ENCODE peak calls at places on chromosomes 5 and 9, in nine cellular contexts. O is breast epithelium, P is suprapubic skin, V is prostate gland, W is GM23338, D is stomach, Q is spleen, Y is Panc1, R is esophagus muscularis mucosa. S is an unnamed sample. For H3K36me3, the result is how much of the 10 kb centered on the place peaks cover.

GRCh38 chr5:177176175-177176704 is 42.7 kb downstream of the NSD1 start:
- DNase-seq in W (no peak), R (no peak), V (no peak), P (no peak), Y (no peak), D (no peak), O (no peak), Q (no peak), S (no peak)

GRCh38 chr5:99398946-99399345 is 470.1 kb upstream of the CHD1 start:
- DNase-seq in P (no peak), Y (no peak), V (no peak), W (no peak), Q (no peak), D (no peak), R (no peak), O (no peak), S (no peak)

GRCh38 chr9:135885100-135885853 is 22.1 kb downstream of the CAMSAP1 start:
- DNase-seq in O (no peak), V (no peak), Y (no peak), D (peak), Q (no peak), P (no peak), W (no peak), R (no peak), S (no peak)

GRCh38 chr9:136588663-136589464 is 43.0 kb upstream of the NOTCH1 start:
- DNase-seq in D (no peak), V (no peak), O (no peak), P (no peak), Q (no peak), Y (no peak), R (no peak), W (no peak), S (no peak)

GRCh38 chr5:180136661-180137381 is 65.3 kb upstream of the RNF130 start:
- DNase-seq in R (no peak), P (peak), O (peak), W (no peak), V (no peak), Y (no peak), Q (peak), D (peak), S (peak)

GRCh38 chr9:125906893-125907292 is 159.7 kb downstream of the PBX3 start:
- DNase-seq in R (no peak), D (no peak), V (no peak), Y (no peak), Q (no peak), P (no peak), O (no peak), W (no peak), S (no peak)

GRCh38 chr5:122354293-122354692 is 42.3 kb downstream of the SNCAIP start:
- DNase-seq in Q (no peak), V (no peak), R (no peak), O (no peak), D (no peak), P (no peak), Y (no peak), W (peak), S (no peak)

GRCh38 chr9:91564081-91564670 is 140.5 kb upstream of the NFIL3 start:
- DNase-seq in O (no peak), P (no peak), R (peak), Q (no peak), D (no peak), W (no peak), Y (no peak), V (no peak), S (no peak)

GRCh38 chr5:74895906-74896305 is 29.7 kb upstream of the FAM169A start:
- DNase-seq in D (peak), Y (no peak), O (no peak), Q (no peak), R (no peak), P (no peak), W (no peak), V (peak), S (no peak)

GRCh38 chr9:122463828-122464632 is 13.7 kb downstream of the OR1J1 start:
- DNase-seq in D (no peak), Y (no peak), W (peak), O (no peak), R (no peak), V (no peak), P (no peak), Q (no peak), S (no peak)

GRCh38 chr5:53253421-53253871 is 143.9 kb upstream of the MOCS2 start:
- DNase-seq in V (no peak), R (no peak), Y (no peak), W (no peak), P (no peak), D (no peak), Q (no peak), O (no peak), S (no peak)

GRCh38 chr5:56951131-56951945 is 585 bp downstream of the MIER3 start:
- DNase-seq in P (peak), W (peak), R (no peak), O (peak), V (peak), D (no peak), Q (peak), Y (no peak), S (no peak)

GRCh38 chr9:34522091-34522887 is 501 bp downstream of the ENHO start:
- DNase-seq in P (no peak), O (no peak), Q (no peak), D (no peak), Y (no peak), V (no peak), W (no peak), R (no peak), S (no peak)

GRCh38 chr5:154519375-154519774 is 41.3 kb upstream of the HAND1 start:
- DNase-seq in D (no peak), R (no peak), V (no peak), Q (no peak), Y (peak), W (no peak), O (no peak), P (no peak), S (no peak)

GRCh38 chr5:8650197-8650596 is 781.2 kb downstream of the MTRR start:
- DNase-seq in P (no peak), Y (no peak), R (no peak), Q (no peak), W (no peak), V (no peak), O (no peak), D (no peak), S (no peak)

GRCh38 chr9:133370680-133371079 is 5.2 kb downstream of the SURF4 start:
- DNase-seq in Y (no peak), W (no peak), O (no peak), V (no peak), R (no peak), P (no peak), Q (no peak), D (no peak), S (no peak)

GRCh38 chr9:4680178-4680535 is 788 bp downstream of the CDC37L1 start:
- DNase-seq in V (no peak), Y (no peak), Q (no peak), P (no peak), R (no peak), D (no peak), O (no peak), W (no peak), S (no peak)

GRCh38 chr9:114376586-114376985 is 11.2 kb downstream of the AKNA start:
- DNase-seq in W (no peak), D (no peak), Y (no peak), R (no peak), Q (no peak), O (no peak), P (no peak), V (no peak), S (no peak)

GRCh38 chr9:133718533-133719315 is 19.4 kb downstream of the SARDH start:
- DNase-seq in Y (no peak), Q (peak), O (no peak), R (no peak), D (no peak), W (no peak), V (no peak), P (peak), S (no peak)

GRCh38 chr9:135567311-135567710 is 5.8 kb downstream of the PAEP start:
- DNase-seq in Q (peak), W (no peak), O (no peak), D (no peak), V (no peak), R (no peak), Y (no peak), P (peak), S (no peak)

GRCh38 chr9:110101531-110102161 is 106.3 kb downstream of the C9orf152 start:
- DNase-seq in R (no peak), Q (no peak), O (no peak), W (no peak), D (no peak), Y (no peak), P (no peak), V (no peak), S (no peak)

GRCh38 chr9:78295177-78295575 is 1.7 kb upstream of the PSAT1 start:
- DNase-seq in O (no peak), R (no peak), D (no peak), W (peak), Y (no peak), P (no peak), V (no peak), Q (no peak), S (no peak)

GRCh38 chr9:129851821-129852220 is 16.6 kb downstream of the USP20 start:
- DNase-seq in W (no peak), O (no peak), D (no peak), P (no peak), V (no peak), R (no peak), Y (no peak), Q (no peak), S (no peak)

GRCh38 chr9:37413311-37413710 is 9.2 kb upstream of the GRHPR start:
- DNase-seq in Q (peak), P (no peak), O (no peak), R (no peak), Y (no peak), D (no peak), V (no peak), W (no peak), S (no peak)

GRCh38 chr5:108727154-108727638 is 20.5 kb upstream of the FER start:
- DNase-seq in Y (no peak), P (peak), R (no peak), O (no peak), D (no peak), W (peak), V (peak), Q (no peak), S (no peak)

GRCh38 chr5:151002250-151002649 is 18.1 kb upstream of the GPX3 start:
- DNase-seq in W (peak), V (no peak), R (no peak), P (no peak), D (no peak), Q (no peak), O (no peak), Y (no peak), S (no peak)

GRCh38 chr5:124446125-124446524 is 300.3 kb downstream of the ZNF608 start:
- DNase-seq in P (no peak), R (no peak), O (no peak), Y (no peak), D (no peak), Q (no peak), W (no peak), V (no peak), S (no peak)

GRCh38 chr5:138955013-138955660 is 80.0 kb upstream of the LRRTM2 start:
- DNase-seq in D (peak), O (no peak), Q (peak), R (no peak), W (no peak), V (no peak), P (no peak), Y (no peak), S (no peak)

GRCh38 chr9:124384849-124385248 is 30.4 kb downstream of the PSMB7 start:
- DNase-seq in P (no peak), O (no peak), D (no peak), V (no peak), Q (no peak), Y (no peak), R (no peak), W (no peak), S (no peak)

GRCh38 chr9:92654481-92655301 is 15.2 kb downstream of the IPPK start:
- DNase-seq in W (no peak), Y (no peak), D (no peak), O (peak), P (peak), V (peak), R (no peak), Q (peak), S (no peak)

GRCh38 chr9:92657296-92658094 is 12.4 kb downstream of the IPPK start:
- DNase-seq in O (no peak), D (no peak), P (peak), Y (no peak), Q (peak), V (no peak), R (no peak), W (peak), S (no peak)

GRCh38 chr9:92656537-92656925 is 13.4 kb downstream of the IPPK start:
- DNase-seq in R (no peak), D (no peak), O (peak), Q (peak), V (no peak), W (no peak), Y (no peak), P (peak), S (no peak)

GRCh38 chr9:92655896-92656536 is 13.9 kb downstream of the IPPK start:
- DNase-seq in D (no peak), W (no peak), Q (peak), P (peak), O (no peak), R (no peak), Y (no peak), V (no peak), S (no peak)

DNA sequence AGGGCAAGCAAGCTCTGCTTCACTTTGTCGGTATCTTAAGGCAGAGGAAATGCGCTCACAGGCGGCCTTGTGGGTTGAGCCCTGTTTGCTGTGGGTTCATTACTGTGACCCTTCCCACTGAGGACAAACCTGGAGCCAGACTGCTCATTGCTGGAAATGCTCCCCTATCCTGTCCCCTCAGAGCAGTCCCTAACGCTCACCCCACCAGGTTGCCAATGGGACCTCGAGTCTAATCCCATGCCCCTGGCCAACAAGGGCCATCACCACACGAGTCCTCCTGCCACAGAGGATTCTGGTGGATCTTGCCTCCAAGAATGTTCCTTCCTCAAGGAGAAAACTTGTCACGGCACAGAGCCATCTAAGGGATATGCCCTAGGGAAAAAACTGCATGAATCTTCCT is 14.6 kb downstream of the IPPK start:
- DNase-seq in V (no peak), Q (no peak), O (no peak), D (no peak), Y (no peak), W (no peak), P (no peak), R (no peak), S (no peak)
- H3K36me3 ChIP-seq in V (under half), Q (under half), O (under half), D (half or more), Y (under half), W (under half), P (under half), R (under half), S (under half)

GRCh38 chr5:79845448-79846197 is 145.4 kb downstream of the MTX3 start:
- DNase-seq in P (no peak), O (no peak), Y (no peak), R (peak), Q (no peak), D (no peak), W (no peak), V (no peak), S (peak)
- TF ChIP-seq POLR2AphosphoS5 in P (no peak), O (no peak), Y (no peak), R (no peak), Q (no peak), D (no peak), W (no peak), V (no peak), S (no peak)

DNA sequence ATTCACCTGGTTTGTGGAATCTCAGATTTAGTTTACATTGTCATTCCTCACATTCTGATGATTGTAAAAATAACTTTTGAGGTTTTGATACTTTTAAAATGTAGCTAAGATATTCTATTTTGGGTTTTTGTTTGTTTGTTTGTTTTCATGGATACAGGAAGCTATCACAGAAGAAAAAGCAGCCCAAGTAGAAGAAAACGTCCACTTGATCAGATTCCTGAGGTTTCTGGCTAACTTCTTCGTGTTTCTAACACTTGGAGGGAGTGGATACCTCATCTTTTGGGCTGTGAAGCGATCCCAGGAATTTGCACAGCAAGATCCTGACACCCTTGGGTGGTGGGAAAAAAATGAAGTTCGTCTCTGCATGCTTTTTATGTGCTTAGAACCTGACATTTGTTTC is 163.9 kb downstream of the ALDH1A1 start:
- DNase-seq in P (no peak), R (no peak), W (no peak), Y (no peak), D (no peak), Q (no peak), V (no peak), O (no peak), S (no peak)
- H3K27ac ChIP-seq in P (no peak), R (no peak), W (no peak), Y (no peak), D (no peak), Q (no peak), V (no peak), O (peak), S (no peak)

DNA sequence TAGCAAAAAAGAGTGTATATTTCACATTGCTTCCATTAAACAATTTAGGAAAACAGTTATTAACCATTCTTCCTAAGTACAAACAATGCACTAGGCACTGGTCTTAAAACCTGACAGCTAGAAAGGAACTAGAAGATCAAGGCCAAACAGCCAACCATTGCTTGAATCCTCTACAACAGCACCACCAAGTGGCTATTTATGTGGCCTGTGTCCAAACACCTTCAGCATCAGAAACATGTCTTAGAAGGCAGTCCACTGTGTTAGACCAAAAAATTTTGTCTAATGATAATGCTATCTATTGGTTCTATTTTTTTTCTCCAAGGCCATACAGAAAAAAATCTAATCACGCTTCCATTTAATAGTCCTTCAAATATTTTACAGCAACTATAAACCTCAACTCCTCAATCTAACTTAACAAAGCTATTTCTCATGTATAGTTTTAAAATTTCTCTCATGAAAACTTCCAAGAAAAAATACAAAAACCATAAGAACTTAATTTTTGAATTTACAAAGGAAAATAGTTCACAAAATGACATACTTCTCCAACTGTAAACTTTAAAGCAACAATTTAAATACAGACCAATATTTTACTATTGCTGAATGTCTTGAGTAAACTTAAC is 36.1 kb downstream of the CAAP1 start:
- DNase-seq in O (no peak), P (no peak), D (no peak), Y (peak), W (peak), V (peak), Q (no peak), R (no peak), S (no peak)
- H3K36me3 ChIP-seq in O (under half), P (half or more), D (half or more), Y (under half), W (under half), V (under half), Q (under half), R (under half), S (under half)